ENCODE peak calls at places on chromosome 3, in nine cellular contexts. One of them, this sample, is unnamed.

GRCh38 chr3:154334973-154335420 is 10.7 kb upstream of the DHX36 start:
- DNase-seq in CD8-positive, alpha-beta memory T cell: no peak
- DNase-seq in vagina: no peak
- DNase-seq in aorta: no peak
- DNase-seq in psoas muscle: no peak
- DNase-seq in transverse colon: no peak
- DNase-seq in IMR-90: peak; percentile 53
- DNase-seq in fibroblast of lung: peak; percentile 27
- DNase-seq in mesenchymal stem cell: peak; percentile 58
- DNase-seq in this sample: no peak

GRCh38 chr3:95707268-95707667 is 1107.1 kb upstream of the EPHA6 start:
- DNase-seq in vagina: no peak
- DNase-seq in transverse colon: no peak
- DNase-seq in fibroblast of lung: no peak
- DNase-seq in CD8-positive, alpha-beta memory T cell: no peak
- DNase-seq in mesenchymal stem cell: no peak
- DNase-seq in IMR-90: no peak
- DNase-seq in psoas muscle: no peak
- DNase-seq in aorta: no peak
- DNase-seq in this sample: no peak

GRCh38 chr3:146189519-146190173 is 28.7 kb upstream of the PLOD2 start:
- DNase-seq in aorta: no peak
- DNase-seq in CD8-positive, alpha-beta memory T cell: peak; percentile 4
- DNase-seq in transverse colon: no peak
- DNase-seq in mesenchymal stem cell: peak; percentile 68
- DNase-seq in IMR-90: peak; percentile 64
- DNase-seq in vagina: no peak
- DNase-seq in fibroblast of lung: peak; percentile 47
- DNase-seq in psoas muscle: no peak
- DNase-seq in this sample: no peak

GRCh38 chr3:76997733-76998132 is 42.2 kb upstream of the ROBO2 start:
- DNase-seq in CD8-positive, alpha-beta memory T cell: no peak
- DNase-seq in mesenchymal stem cell: peak; percentile 53
- DNase-seq in aorta: no peak
- DNase-seq in transverse colon: no peak
- DNase-seq in IMR-90: peak; percentile 61
- DNase-seq in fibroblast of lung: peak; percentile 9
- DNase-seq in vagina: no peak
- DNase-seq in psoas muscle: no peak
- DNase-seq in this sample: no peak

GRCh38 chr3:164537485-164537884 is 540.8 kb downstream of the SI start:
- DNase-seq in psoas muscle: no peak
- DNase-seq in IMR-90: no peak
- DNase-seq in transverse colon: no peak
- DNase-seq in vagina: no peak
- DNase-seq in mesenchymal stem cell: no peak
- DNase-seq in CD8-positive, alpha-beta memory T cell: no peak
- DNase-seq in fibroblast of lung: no peak
- DNase-seq in aorta: no peak
- DNase-seq in this sample: no peak

GRCh38 chr3:10374311-10374710 is 53.4 kb upstream of the SEC13 start:
- DNase-seq in vagina: no peak
- DNase-seq in IMR-90: no peak
- DNase-seq in transverse colon: no peak
- DNase-seq in CD8-positive, alpha-beta memory T cell: no peak
- DNase-seq in aorta: no peak
- DNase-seq in psoas muscle: no peak
- DNase-seq in mesenchymal stem cell: no peak
- DNase-seq in fibroblast of lung: no peak
- DNase-seq in this sample: no peak

GRCh38 chr3:197136744-197137143 is 107.1 kb upstream of the MELTF start:
- DNase-seq in mesenchymal stem cell: no peak
- DNase-seq in IMR-90: no peak
- DNase-seq in aorta: no peak
- DNase-seq in psoas muscle: no peak
- DNase-seq in CD8-positive, alpha-beta memory T cell: no peak
- DNase-seq in vagina: no peak
- DNase-seq in fibroblast of lung: no peak
- DNase-seq in transverse colon: no peak
- DNase-seq in this sample: no peak

GRCh38 chr3:142931222-142931621 is 32.3 kb downstream of the PAQR9 start:
- DNase-seq in CD8-positive, alpha-beta memory T cell: no peak
- DNase-seq in psoas muscle: no peak
- DNase-seq in aorta: no peak
- DNase-seq in IMR-90: no peak
- DNase-seq in mesenchymal stem cell: no peak
- DNase-seq in transverse colon: peak; percentile 14
- DNase-seq in vagina: no peak
- DNase-seq in fibroblast of lung: no peak
- DNase-seq in this sample: no peak

DNA sequence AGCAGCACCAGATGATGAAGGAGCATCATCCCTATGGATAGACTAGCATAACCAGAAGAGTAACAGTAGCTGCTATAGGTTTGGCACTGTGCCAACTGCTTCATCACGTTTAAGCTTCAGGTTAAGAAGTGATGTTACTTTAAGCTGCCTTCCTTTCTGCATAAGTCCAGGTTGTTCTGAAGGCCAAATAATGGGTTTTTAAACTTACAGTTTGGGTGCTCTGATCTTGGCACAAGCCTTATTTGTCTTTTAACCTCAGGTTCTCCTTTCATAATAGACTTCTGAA is 50.7 kb downstream of the CMSS1 start:
- DNase-seq in psoas muscle: no peak
- DNase-seq in transverse colon: no peak
- DNase-seq in fibroblast of lung: peak; percentile 54
- DNase-seq in aorta: no peak
- DNase-seq in mesenchymal stem cell: peak; percentile 50
- DNase-seq in IMR-90: peak; percentile 41
- DNase-seq in CD8-positive, alpha-beta memory T cell: no peak
- DNase-seq in vagina: no peak
- DNase-seq in this sample: no peak
- H3K4me1 ChIP-seq in psoas muscle: peaks cover 66% of the 10 kb centered on the region
- H3K4me1 ChIP-seq in transverse colon: peaks cover 51% of the 10 kb centered on the region
- H3K4me1 ChIP-seq in fibroblast of lung: peaks cover 31% of the 10 kb centered on the region
- H3K4me1 ChIP-seq in aorta: peaks cover 16% of the 10 kb centered on the region
- H3K4me1 ChIP-seq in mesenchymal stem cell: peaks cover 8% of the 10 kb centered on the region
- H3K4me1 ChIP-seq in IMR-90: peaks cover 25% of the 10 kb centered on the region
- H3K4me1 ChIP-seq in CD8-positive, alpha-beta memory T cell: peaks cover 19% of the 10 kb centered on the region
- H3K4me1 ChIP-seq in vagina: peaks cover 52% of the 10 kb centered on the region
- H3K4me1 ChIP-seq in this sample: peaks cover 6% of the 10 kb centered on the region

DNA sequence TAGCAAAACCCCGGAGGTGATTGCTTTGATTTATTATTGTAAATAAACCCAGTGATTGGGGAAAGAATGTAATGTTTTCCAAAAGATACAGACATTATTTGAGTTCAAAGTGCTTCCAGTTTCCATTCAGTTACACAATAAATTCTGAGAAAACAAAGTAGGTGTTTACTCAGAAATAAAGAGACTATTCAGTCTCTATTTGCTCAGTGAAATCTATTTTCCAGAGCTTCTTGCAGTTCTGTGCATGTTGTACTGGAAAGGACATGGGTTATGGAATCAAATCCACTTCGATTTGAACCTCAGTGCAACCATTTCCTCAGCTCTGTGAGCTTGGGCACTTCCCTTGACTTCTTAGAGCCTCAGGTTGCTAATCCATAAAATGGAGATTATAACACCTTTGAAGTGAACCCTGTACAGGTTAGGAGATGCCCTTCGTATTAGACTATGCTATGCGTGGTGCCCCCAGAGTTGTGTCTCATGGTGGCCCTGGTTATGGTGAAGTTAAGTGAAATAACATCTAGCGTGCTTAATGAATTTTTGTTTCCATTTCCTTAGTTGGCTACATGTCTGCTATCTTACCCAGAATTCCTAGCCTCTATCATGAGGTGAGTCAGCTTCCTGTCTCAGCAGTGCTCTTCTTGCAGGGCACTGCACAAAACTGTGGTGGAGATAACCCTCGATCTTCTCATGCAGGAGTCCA is 97.8 kb downstream of the RPL39L start:
- DNase-seq in aorta: no peak
- DNase-seq in CD8-positive, alpha-beta memory T cell: peak; percentile 57
- DNase-seq in transverse colon: no peak
- DNase-seq in mesenchymal stem cell: peak; percentile 38
- DNase-seq in IMR-90: peak; percentile 54
- DNase-seq in fibroblast of lung: peak; percentile 66
- DNase-seq in psoas muscle: no peak
- DNase-seq in vagina: peak; percentile 49
- DNase-seq in this sample: no peak
- H3K27ac ChIP-seq in aorta: peak overlapping the region; percentile 61
- H3K27ac ChIP-seq in CD8-positive, alpha-beta memory T cell: peak overlapping the region; percentile 65
- H3K27ac ChIP-seq in transverse colon: peak overlapping the region; percentile 62
- H3K27ac ChIP-seq in mesenchymal stem cell: no peak overlapping the region
- H3K27ac ChIP-seq in IMR-90: no peak overlapping the region
- H3K27ac ChIP-seq in fibroblast of lung: no peak overlapping the region
- H3K27ac ChIP-seq in psoas muscle: no peak overlapping the region
- H3K27ac ChIP-seq in vagina: no peak overlapping the region
- H3K27ac ChIP-seq in this sample: no peak overlapping the region

GRCh38 chr3:47857151-47857550 is 54.2 kb downstream of the DHX30 start:
- DNase-seq in IMR-90: no peak
- DNase-seq in aorta: peak; percentile 26
- DNase-seq in transverse colon: no peak
- DNase-seq in CD8-positive, alpha-beta memory T cell: no peak
- DNase-seq in psoas muscle: no peak
- DNase-seq in vagina: no peak
- DNase-seq in mesenchymal stem cell: no peak
- DNase-seq in fibroblast of lung: no peak
- DNase-seq in this sample: peak; percentile 12

GRCh38 chr3:47863391-47864128 is 60.6 kb downstream of the DHX30 start:
- DNase-seq in mesenchymal stem cell: no peak
- DNase-seq in fibroblast of lung: no peak
- DNase-seq in transverse colon: no peak
- DNase-seq in psoas muscle: peak; percentile 25
- DNase-seq in vagina: no peak
- DNase-seq in IMR-90: no peak
- DNase-seq in aorta: peak; percentile 30
- DNase-seq in CD8-positive, alpha-beta memory T cell: no peak
- DNase-seq in this sample: peak; percentile 37

GRCh38 chr3:47856669-47857068 is 53.7 kb downstream of the DHX30 start:
- DNase-seq in IMR-90: no peak
- DNase-seq in fibroblast of lung: no peak
- DNase-seq in psoas muscle: peak; percentile 87
- DNase-seq in aorta: peak; percentile 74
- DNase-seq in CD8-positive, alpha-beta memory T cell: no peak
- DNase-seq in mesenchymal stem cell: no peak
- DNase-seq in vagina: no peak
- DNase-seq in transverse colon: no peak
- DNase-seq in this sample: peak; percentile 56

GRCh38 chr3:47855461-47856383 is 52.8 kb downstream of the DHX30 start:
- DNase-seq in psoas muscle: peak; percentile 84
- DNase-seq in CD8-positive, alpha-beta memory T cell: no peak
- DNase-seq in mesenchymal stem cell: no peak
- DNase-seq in IMR-90: no peak
- DNase-seq in aorta: peak; percentile 74
- DNase-seq in transverse colon: no peak
- DNase-seq in vagina: no peak
- DNase-seq in fibroblast of lung: no peak
- DNase-seq in this sample: no peak

DNA sequence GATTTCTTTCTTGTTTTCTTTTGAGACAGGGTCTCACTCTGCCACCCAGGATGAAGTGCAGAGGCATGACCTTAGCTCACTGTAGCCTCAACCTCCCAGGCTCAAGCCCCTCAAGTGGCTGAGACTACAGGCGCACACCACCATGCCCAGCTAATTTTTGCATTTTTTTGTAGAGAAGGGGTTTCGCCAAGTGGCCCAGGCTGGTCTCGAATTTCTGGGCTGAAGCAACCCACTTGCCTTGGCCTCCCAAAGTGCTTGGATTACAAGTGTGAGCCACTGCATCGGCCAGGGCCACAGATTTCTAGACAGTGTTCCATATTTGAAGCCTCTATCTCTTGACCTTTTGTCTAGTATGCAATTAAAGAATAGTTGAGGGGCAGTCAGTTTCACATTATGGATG is 57.3 kb downstream of the DHX30 start:
- DNase-seq in vagina: no peak
- DNase-seq in IMR-90: no peak
- DNase-seq in mesenchymal stem cell: no peak
- DNase-seq in fibroblast of lung: no peak
- DNase-seq in CD8-positive, alpha-beta memory T cell: no peak
- DNase-seq in psoas muscle: peak; percentile 18
- DNase-seq in aorta: peak; percentile 43
- DNase-seq in transverse colon: peak; percentile 0
- DNase-seq in this sample: peak; percentile 20
- H3K36me3 ChIP-seq in vagina: peaks cover 54% of the 10 kb centered on the region
- H3K36me3 ChIP-seq in IMR-90: peaks cover 59% of the 10 kb centered on the region
- H3K36me3 ChIP-seq in mesenchymal stem cell: peaks cover 71% of the 10 kb centered on the region
- H3K36me3 ChIP-seq in fibroblast of lung: peaks cover 25% of the 10 kb centered on the region
- H3K36me3 ChIP-seq in CD8-positive, alpha-beta memory T cell: peaks cover 5% of the 10 kb centered on the region
- H3K36me3 ChIP-seq in psoas muscle: no peaks in the 10 kb centered on the region
- H3K36me3 ChIP-seq in aorta: peaks cover 4% of the 10 kb centered on the region
- H3K36me3 ChIP-seq in transverse colon: peaks cover 33% of the 10 kb centered on the region
- H3K36me3 ChIP-seq in this sample: peaks cover 23% of the 10 kb centered on the region

DNA sequence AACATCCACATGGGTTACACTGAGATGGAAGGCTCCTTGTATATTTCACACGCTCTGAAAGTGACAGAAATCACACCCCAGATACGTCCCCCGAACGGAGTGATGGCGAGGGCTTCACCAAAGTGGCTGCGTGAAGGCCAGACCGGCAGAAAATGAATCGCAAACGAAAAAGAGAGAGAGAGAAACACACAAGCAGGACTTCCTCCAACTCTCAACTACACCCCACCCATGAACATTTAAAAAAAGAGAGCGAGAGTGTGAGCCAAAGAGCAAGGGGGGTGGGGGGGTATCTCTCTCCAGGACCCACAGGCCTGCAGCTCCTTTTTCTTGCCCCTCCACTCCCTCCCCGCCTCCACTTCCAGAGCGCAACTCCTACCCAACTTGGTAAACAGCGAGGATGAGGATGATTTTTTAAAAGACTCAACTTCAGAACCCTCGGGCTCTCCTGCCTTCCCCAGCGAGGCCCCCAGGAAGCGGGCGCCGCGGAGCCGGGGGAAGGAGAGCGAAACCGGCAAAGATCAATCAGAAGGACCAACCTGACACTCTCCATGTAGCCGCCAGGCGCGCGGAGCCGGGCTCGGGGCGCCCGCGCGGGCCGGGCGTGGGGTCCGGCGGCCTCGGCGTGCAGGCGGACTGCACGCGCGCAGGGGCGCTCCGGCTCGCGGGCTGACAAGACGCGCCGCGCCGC is 519.1 kb downstream of the FOXP1 start:
- DNase-seq in vagina: no peak
- DNase-seq in fibroblast of lung: peak; percentile 74
- DNase-seq in IMR-90: peak; percentile 68
- DNase-seq in mesenchymal stem cell: peak; percentile 67
- DNase-seq in CD8-positive, alpha-beta memory T cell: peak; percentile 77
- DNase-seq in aorta: peak; percentile 78
- DNase-seq in transverse colon: peak; percentile 62
- DNase-seq in psoas muscle: peak; percentile 70
- DNase-seq in this sample: peak; percentile 73
- H3K4me1 ChIP-seq in vagina: peaks cover 67% of the 10 kb centered on the region
- H3K4me1 ChIP-seq in fibroblast of lung: peaks cover 12% of the 10 kb centered on the region
- H3K4me1 ChIP-seq in IMR-90: peaks cover 11% of the 10 kb centered on the region
- H3K4me1 ChIP-seq in mesenchymal stem cell: peaks cover 6% of the 10 kb centered on the region
- H3K4me1 ChIP-seq in CD8-positive, alpha-beta memory T cell: peaks cover 79% of the 10 kb centered on the region
- H3K4me1 ChIP-seq in aorta: peaks cover 3% of the 10 kb centered on the region
- H3K4me1 ChIP-seq in transverse colon: peaks cover 51% of the 10 kb centered on the region
- H3K4me1 ChIP-seq in psoas muscle: peaks cover 54% of the 10 kb centered on the region
- H3K4me1 ChIP-seq in this sample: peaks cover 6% of the 10 kb centered on the region